ENCODE peak calls at places on chromosomes 2 and 18, in nine cellular contexts. W is occipital lobe; A is HepG2; J is ELF-1; E is AG08395; V is CD4-positive, alpha-beta memory T cell; B is stimulated activated CD4-positive, alpha-beta T cell treated with anti-CD3 and anti-CD28 coated beads, Interleukin-12 subunit alpha, Interleukin-12 subunit beta, amount 100 ng/mL, for 48 hours; T is activated CD8-positive, alpha-beta memory T cell treated with anti-CD3 and anti-CD28 coated beads, Interleukin-2, amount 50 U/mL, for 4 hours; X is Daoy. K is an unnamed sample.

GRCh38 chr2:212005077-212005671 is 533.4 kb downstream of the ERBB4 start:
- DNase-seq in A (peak; percentile 13), E (no peak), V (no peak), J (peak; percentile 14), T (no peak), W (no peak), B (no peak), X (peak; percentile 21), K (peak; percentile 51)

GRCh38 chr2:42068571-42069178 is 20.9 kb downstream of the PKDCC start:
- DNase-seq in J (no peak), W (no peak), E (no peak), T (no peak), X (no peak), B (no peak), V (no peak), A (no peak), K (no peak)

GRCh38 chr2:28981016-28981441 is at the start of gene TOGARAM2:
- DNase-seq in E (peak; percentile 46), V (no peak), B (no peak), W (peak; percentile 8), X (no peak), J (peak; percentile 69), A (peak; percentile 23), T (no peak), K (no peak)

GRCh38 chr2:144020047-144020446 is 499.9 kb downstream of the ZEB2 start:
- DNase-seq in W (no peak), J (peak; percentile 27), B (no peak), A (no peak), V (no peak), T (no peak), X (no peak), E (no peak), K (no peak)

GRCh38 chr2:138107288-138107687 is 143.0 kb downstream of the HNMT start:
- DNase-seq in J (no peak), W (no peak), X (peak; percentile 13), T (no peak), E (no peak), V (no peak), A (peak; percentile 49), B (no peak), K (no peak)

GRCh38 chr2:117858892-117859531 is 44.5 kb downstream of the DDX18 start:
- DNase-seq in A (no peak), T (no peak), E (no peak), X (no peak), B (no peak), W (no peak), J (peak; percentile 32), V (no peak), K (no peak)

GRCh38 chr18:69401475-69402218 is 959 bp downstream of the DOK6 start:
- DNase-seq in W (no peak), A (no peak), T (no peak), E (peak; percentile 24), V (peak; percentile 11), J (no peak), X (no peak), B (no peak), K (no peak)

GRCh38 chr2:182946949-182947348 is 80.5 kb upstream of the FRZB start:
- DNase-seq in T (no peak), E (peak; percentile 9), W (no peak), A (no peak), B (no peak), V (no peak), J (no peak), X (peak; percentile 21), K (no peak)

GRCh38 chr18:3425030-3425429 is 24.9 kb upstream of the TGIF1 start:
- DNase-seq in E (no peak), A (no peak), X (no peak), V (no peak), B (no peak), T (no peak), J (no peak), W (no peak), K (no peak)

GRCh38 chr18:75533954-75534353 is 106.5 kb upstream of the SMIM21 start:
- DNase-seq in X (peak; percentile 37), V (no peak), B (no peak), W (no peak), E (peak; percentile 44), J (no peak), T (no peak), A (no peak), K (peak; percentile 28)

GRCh38 chr18:635171-635570 is 22.3 kb upstream of the TYMS start:
- DNase-seq in X (no peak), T (no peak), B (no peak), E (no peak), J (no peak), V (no peak), A (no peak), W (no peak), K (no peak)

GRCh38 chr2:35035883-35036282 is 1319.7 kb upstream of the CRIM1 start:
- DNase-seq in T (no peak), A (no peak), J (no peak), E (no peak), V (no peak), W (no peak), B (no peak), X (no peak), K (peak; percentile 15)

GRCh38 chr2:155377931-155378444 is 679.5 kb downstream of the KCNJ3 start:
- DNase-seq in W (no peak), X (no peak), V (no peak), E (no peak), A (no peak), T (no peak), J (no peak), B (no peak), K (no peak)

GRCh38 chr2:15154289-15154688 is 406.8 kb downstream of the NBAS start:
- DNase-seq in J (no peak), T (no peak), B (no peak), V (no peak), W (no peak), E (no peak), A (peak; percentile 67), X (no peak), K (no peak)

GRCh38 chr2:75090770-75091515 is 108.4 kb downstream of the TACR1 start:
- DNase-seq in B (no peak), T (no peak), E (no peak), J (no peak), A (no peak), V (no peak), W (no peak), X (no peak), K (no peak)

GRCh38 chr2:231525248-231526163 is 4.7 kb downstream of the NMUR1 start:
- DNase-seq in T (no peak), E (no peak), X (no peak), A (no peak), W (no peak), B (no peak), V (no peak), J (no peak), K (no peak)

GRCh38 chr2:71923887-71924533 is 223.7 kb downstream of the CYP26B1 start:
- DNase-seq in W (no peak), A (peak; percentile 76), X (peak; percentile 71), V (no peak), T (peak; percentile 40), B (peak; percentile 50), E (no peak), J (peak; percentile 89), K (peak; percentile 76)

GRCh38 chr2:219965287-219965870 is 337.9 kb downstream of the SLC4A3 start:
- DNase-seq in E (no peak), X (no peak), T (no peak), V (no peak), B (no peak), A (no peak), W (no peak), J (peak; percentile 73), K (no peak)

GRCh38 chr18:29853126-29853525 is 1189.4 kb downstream of the DSC3 start:
- DNase-seq in A (no peak), X (no peak), E (no peak), T (no peak), V (no peak), J (no peak), B (no peak), W (no peak), K (no peak)

GRCh38 chr2:236015171-236015570 is 153.0 kb downstream of the GBX2 start:
- DNase-seq in W (no peak), B (no peak), J (no peak), X (no peak), V (no peak), E (no peak), A (no peak), T (no peak), K (no peak)

GRCh38 chr18:11857177-11857887 is 6.1 kb downstream of the CHMP1B start:
- DNase-seq in E (peak; percentile 89), W (peak; percentile 54), J (peak; percentile 88), T (no peak), A (peak; percentile 95), X (peak; percentile 98), B (no peak), V (no peak), K (peak; percentile 78)

GRCh38 chr2:189379287-189379630 is 62.0 kb upstream of the WDR75 start:
- DNase-seq in B (no peak), A (no peak), E (peak; percentile 54), V (no peak), W (no peak), X (no peak), T (no peak), J (peak; percentile 69), K (no peak)

GRCh38 chr2:237073552-237073951 is 12.1 kb upstream of the COPS8 start:
- DNase-seq in B (no peak), J (peak; percentile 28), E (peak; percentile 83), V (no peak), X (peak; percentile 59), A (no peak), T (no peak), W (no peak), K (no peak)